ENCODE peak calls at places on chromosomes 13 and 19, in seven cellular contexts. One of them, this sample, is unnamed. For H3K27me3, the result is how much of the 10 kb centered on the place peaks cover.

GRCh38 chr13:47249296-47249695 is 352.4 kb upstream of the HTR2A start:
- DNase-seq in tibial nerve: no peak
- DNase-seq in SK-N-SH: no peak
- DNase-seq in stomach: no peak
- DNase-seq in HepG2: no peak
- DNase-seq in K562: no peak
- DNase-seq in H1: no peak
- DNase-seq in this sample: no peak

GRCh38 chr19:5093953-5094718 is 125.2 kb downstream of the KDM4B start:
- DNase-seq in tibial nerve: no peak
- DNase-seq in SK-N-SH: no peak
- DNase-seq in stomach: no peak
- DNase-seq in HepG2: no peak
- DNase-seq in K562: peak
- DNase-seq in H1: no peak
- DNase-seq in this sample: peak

GRCh38 chr19:56671613-56671994 is at the start of gene ZNF835:
- DNase-seq in tibial nerve: peak
- DNase-seq in SK-N-SH: peak
- DNase-seq in stomach: peak
- DNase-seq in HepG2: no peak
- DNase-seq in K562: no peak
- DNase-seq in H1: peak
- DNase-seq in this sample: peak

GRCh38 chr19:58317481-58318072 is 9.2 kb upstream of the ZSCAN22 start:
- DNase-seq in tibial nerve: no peak
- DNase-seq in SK-N-SH: no peak
- DNase-seq in stomach: no peak
- DNase-seq in HepG2: no peak
- DNase-seq in K562: peak
- DNase-seq in H1: no peak
- DNase-seq in this sample: no peak

GRCh38 chr19:41994521-41994971 is 516 bp upstream of the ATP1A3 start:
- DNase-seq in tibial nerve: no peak
- DNase-seq in SK-N-SH: peak
- DNase-seq in stomach: no peak
- DNase-seq in HepG2: no peak
- DNase-seq in K562: no peak
- DNase-seq in H1: no peak
- DNase-seq in this sample: no peak

GRCh38 chr13:95481051-95481775 is 71.3 kb upstream of the CLDN10 start:
- DNase-seq in tibial nerve: no peak
- DNase-seq in SK-N-SH: no peak
- DNase-seq in stomach: no peak
- DNase-seq in HepG2: no peak
- DNase-seq in K562: no peak
- DNase-seq in H1: no peak
- DNase-seq in this sample: no peak

GRCh38 chr13:51772105-51772455 is 31.9 kb downstream of the DHRS12 start:
- DNase-seq in tibial nerve: no peak
- DNase-seq in SK-N-SH: no peak
- DNase-seq in stomach: no peak
- DNase-seq in HepG2: no peak
- DNase-seq in K562: no peak
- DNase-seq in H1: no peak
- DNase-seq in this sample: no peak

GRCh38 chr19:3285647-3286176 is 61.3 kb downstream of the CELF5 start:
- DNase-seq in tibial nerve: no peak
- DNase-seq in SK-N-SH: peak
- DNase-seq in stomach: no peak
- DNase-seq in HepG2: peak
- DNase-seq in K562: peak
- DNase-seq in H1: peak
- DNase-seq in this sample: no peak

GRCh38 chr13:110307697-110308376 is 753 bp downstream of the COL4A2 start:
- DNase-seq in tibial nerve: no peak
- DNase-seq in SK-N-SH: no peak
- DNase-seq in stomach: no peak
- DNase-seq in HepG2: no peak
- DNase-seq in K562: no peak
- DNase-seq in H1: peak
- DNase-seq in this sample: peak

GRCh38 chr19:3365447-3366103 is 808 bp upstream of the NFIC start:
- DNase-seq in tibial nerve: no peak
- DNase-seq in SK-N-SH: peak
- DNase-seq in stomach: peak
- DNase-seq in HepG2: no peak
- DNase-seq in K562: no peak
- DNase-seq in H1: no peak
- DNase-seq in this sample: peak

GRCh38 chr19:39165857-39166256 is 30.9 kb upstream of the NCCRP1 start:
- DNase-seq in tibial nerve: no peak
- DNase-seq in SK-N-SH: no peak
- DNase-seq in stomach: no peak
- DNase-seq in HepG2: no peak
- DNase-seq in K562: no peak
- DNase-seq in H1: no peak
- DNase-seq in this sample: no peak

GRCh38 chr19:19495614-19496603 is 19.4 kb downstream of the TSSK6 start:
- DNase-seq in tibial nerve: no peak
- DNase-seq in SK-N-SH: no peak
- DNase-seq in stomach: no peak
- DNase-seq in HepG2: no peak
- DNase-seq in K562: no peak
- DNase-seq in H1: no peak
- DNase-seq in this sample: no peak

GRCh38 chr13:70941454-70941853 is 833.2 kb upstream of the KLHL1 start:
- DNase-seq in tibial nerve: no peak
- DNase-seq in SK-N-SH: no peak
- DNase-seq in stomach: no peak
- DNase-seq in HepG2: peak
- DNase-seq in K562: no peak
- DNase-seq in H1: no peak
- DNase-seq in this sample: no peak

GRCh38 chr13:83995930-83996329 is 113.7 kb upstream of the SLITRK1 start:
- DNase-seq in tibial nerve: no peak
- DNase-seq in SK-N-SH: no peak
- DNase-seq in stomach: no peak
- DNase-seq in HepG2: no peak
- DNase-seq in K562: no peak
- DNase-seq in H1: no peak
- DNase-seq in this sample: no peak

GRCh38 chr19:16605552-16605951 is 22.5 kb downstream of the MED26 start:
- DNase-seq in tibial nerve: no peak
- DNase-seq in SK-N-SH: peak
- DNase-seq in stomach: no peak
- DNase-seq in HepG2: no peak
- DNase-seq in K562: no peak
- DNase-seq in H1: no peak
- DNase-seq in this sample: no peak

GRCh38 chr19:47769534-47769933 is 9.0 kb upstream of the SELENOW start:
- DNase-seq in tibial nerve: no peak
- DNase-seq in SK-N-SH: no peak
- DNase-seq in stomach: no peak
- DNase-seq in HepG2: no peak
- DNase-seq in K562: no peak
- DNase-seq in H1: no peak
- DNase-seq in this sample: no peak
- TF ChIP-seq EP300 in tibial nerve: no peak
- TF ChIP-seq EP300 in SK-N-SH: no peak
- TF ChIP-seq EP300 in stomach: no peak
- TF ChIP-seq EP300 in HepG2: no peak
- TF ChIP-seq EP300 in K562: no peak
- TF ChIP-seq EP300 in H1: no peak
- TF ChIP-seq EP300 in this sample: no peak

GRCh38 chr19:55145241-55145640 is 3.8 kb downstream of the TNNT1 start:
- DNase-seq in tibial nerve: no peak
- DNase-seq in SK-N-SH: no peak
- DNase-seq in stomach: no peak
- DNase-seq in HepG2: no peak
- DNase-seq in K562: peak
- DNase-seq in H1: no peak
- DNase-seq in this sample: no peak

GRCh38 chr19:55149078-55150003 is at the start of gene TNNT1:
- DNase-seq in tibial nerve: no peak
- DNase-seq in SK-N-SH: peak
- DNase-seq in stomach: no peak
- DNase-seq in HepG2: no peak
- DNase-seq in K562: peak
- DNase-seq in H1: no peak
- DNase-seq in this sample: no peak

GRCh38 chr19:55147408-55148251 is 1.4 kb downstream of the TNNT1 start:
- DNase-seq in tibial nerve: no peak
- DNase-seq in SK-N-SH: peak
- DNase-seq in stomach: no peak
- DNase-seq in HepG2: no peak
- DNase-seq in K562: peak
- DNase-seq in H1: peak
- DNase-seq in this sample: no peak

GRCh38 chr19:55146648-55147218 is 2.3 kb downstream of the TNNT1 start:
- DNase-seq in tibial nerve: no peak
- DNase-seq in SK-N-SH: peak
- DNase-seq in stomach: no peak
- DNase-seq in HepG2: peak
- DNase-seq in K562: peak
- DNase-seq in H1: peak
- DNase-seq in this sample: no peak

DNA sequence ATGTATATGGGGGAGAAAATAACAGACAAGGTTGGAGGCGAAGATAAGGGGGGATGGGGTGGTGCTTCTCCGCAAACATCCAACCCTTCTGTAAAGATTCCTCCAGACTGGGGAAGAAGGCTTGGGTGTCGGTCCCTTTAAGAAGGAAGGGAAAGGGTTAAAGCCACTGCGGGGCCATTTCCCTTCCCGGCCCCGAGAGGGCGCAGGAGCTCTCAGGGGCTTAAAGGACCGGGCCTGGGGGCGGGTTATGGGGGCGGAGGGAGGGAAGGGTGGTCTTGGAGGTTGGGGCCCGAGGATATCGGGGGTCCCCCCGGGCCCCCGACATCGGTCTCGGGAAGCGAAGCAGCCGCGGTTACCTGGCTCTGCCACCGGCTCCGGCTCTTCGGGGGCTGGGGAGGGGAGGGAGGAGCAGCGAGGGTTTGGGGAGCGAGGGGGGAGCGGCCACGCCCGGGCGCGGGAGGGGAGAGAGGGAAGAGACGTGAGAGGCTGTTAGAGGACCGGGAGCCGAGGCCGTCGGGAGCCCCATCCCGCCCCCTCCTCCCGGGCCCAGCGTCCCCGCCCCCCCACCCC is 2.8 kb downstream of the TNNT1 start:
- DNase-seq in tibial nerve: no peak
- DNase-seq in SK-N-SH: peak
- DNase-seq in stomach: no peak
- DNase-seq in HepG2: no peak
- DNase-seq in K562: peak
- DNase-seq in H1: peak
- DNase-seq in this sample: no peak
- H3K27me3 ChIP-seq in tibial nerve: under half
- H3K27me3 ChIP-seq in SK-N-SH: under half
- H3K27me3 ChIP-seq in stomach: half or more
- H3K27me3 ChIP-seq in HepG2: under half
- H3K27me3 ChIP-seq in K562: under half
- H3K27me3 ChIP-seq in H1: under half
- H3K27me3 ChIP-seq in this sample: under half

DNA sequence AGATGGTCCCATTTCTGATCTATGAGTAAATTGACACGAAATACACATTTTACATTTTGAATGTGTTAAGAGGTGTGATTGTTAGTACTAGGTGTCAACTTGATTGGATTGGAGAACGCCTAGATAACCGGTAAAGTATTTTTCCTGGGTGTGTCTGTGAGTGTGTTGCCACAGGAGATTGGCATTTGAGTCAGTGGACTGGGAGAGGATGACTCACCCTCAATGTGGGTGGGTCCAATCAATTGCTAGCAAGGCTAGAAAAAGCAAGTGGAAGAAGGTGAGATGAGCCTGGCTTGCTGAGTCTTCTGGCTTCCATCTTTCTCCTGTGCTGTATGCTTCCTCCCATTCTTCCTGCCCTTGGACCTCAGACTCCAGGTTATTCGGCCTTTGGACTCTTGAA is 960.7 kb upstream of the PCDH9 start:
- DNase-seq in tibial nerve: no peak
- DNase-seq in SK-N-SH: no peak
- DNase-seq in stomach: no peak
- DNase-seq in HepG2: peak
- DNase-seq in K562: no peak
- DNase-seq in H1: no peak
- DNase-seq in this sample: no peak
- H3K27ac ChIP-seq in tibial nerve: no peak
- H3K27ac ChIP-seq in SK-N-SH: no peak
- H3K27ac ChIP-seq in stomach: no peak
- H3K27ac ChIP-seq in HepG2: no peak
- H3K27ac ChIP-seq in K562: no peak
- H3K27ac ChIP-seq in H1: no peak
- H3K27ac ChIP-seq in this sample: no peak

GRCh38 chr13:31105020-31105800 is 56.5 kb downstream of the HSPH1 start:
- DNase-seq in tibial nerve: no peak
- DNase-seq in SK-N-SH: no peak
- DNase-seq in stomach: no peak
- DNase-seq in HepG2: no peak
- DNase-seq in K562: no peak
- DNase-seq in H1: no peak
- DNase-seq in this sample: no peak

GRCh38 chr13:31100721-31101120 is 61.0 kb downstream of the HSPH1 start:
- DNase-seq in tibial nerve: no peak
- DNase-seq in SK-N-SH: no peak
- DNase-seq in stomach: no peak
- DNase-seq in HepG2: no peak
- DNase-seq in K562: no peak
- DNase-seq in H1: no peak
- DNase-seq in this sample: no peak

GRCh38 chr13:31105856-31106255 is 55.8 kb downstream of the HSPH1 start:
- DNase-seq in tibial nerve: no peak
- DNase-seq in SK-N-SH: no peak
- DNase-seq in stomach: no peak
- DNase-seq in HepG2: no peak
- DNase-seq in K562: no peak
- DNase-seq in H1: no peak
- DNase-seq in this sample: no peak

GRCh38 chr13:31096624-31097302 is 64.9 kb downstream of the HSPH1 start:
- DNase-seq in tibial nerve: no peak
- DNase-seq in SK-N-SH: no peak
- DNase-seq in stomach: peak
- DNase-seq in HepG2: no peak
- DNase-seq in K562: no peak
- DNase-seq in H1: no peak
- DNase-seq in this sample: no peak

DNA sequence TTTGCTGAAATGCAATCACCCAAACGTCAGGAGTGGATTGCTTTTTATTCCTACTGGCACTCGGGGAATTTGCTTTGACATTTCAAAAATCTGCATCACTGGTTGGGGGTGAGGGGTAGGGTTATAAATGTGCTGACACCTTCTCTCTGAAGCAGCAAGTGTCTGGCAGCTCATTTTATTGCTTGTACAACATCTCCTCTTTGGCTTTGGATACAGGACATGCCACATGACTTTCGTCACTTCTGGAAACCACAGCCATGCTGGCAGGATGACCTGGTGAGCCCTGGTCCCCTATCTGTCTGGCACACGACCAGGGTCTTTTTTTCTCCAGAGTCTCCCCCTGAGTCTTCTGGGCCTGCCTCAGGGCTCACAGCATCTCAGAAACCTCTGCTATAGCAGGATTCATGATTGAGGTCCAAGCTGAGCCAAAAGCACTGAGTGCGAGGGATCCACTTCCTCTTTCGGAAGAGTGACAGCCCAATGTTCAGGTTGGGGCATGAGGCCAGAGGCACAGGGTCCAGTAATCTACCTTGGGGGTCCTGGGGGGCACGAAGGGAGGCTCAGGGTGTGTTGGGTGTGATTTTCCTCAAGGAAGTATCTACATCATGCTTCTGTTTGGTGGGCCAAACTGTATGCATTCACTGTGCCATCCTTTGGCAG is 60.1 kb downstream of the HSPH1 start:
- DNase-seq in tibial nerve: no peak
- DNase-seq in SK-N-SH: no peak
- DNase-seq in stomach: no peak
- DNase-seq in HepG2: no peak
- DNase-seq in K562: no peak
- DNase-seq in H1: no peak
- DNase-seq in this sample: no peak
- TF ChIP-seq EP300 in tibial nerve: no peak
- TF ChIP-seq EP300 in SK-N-SH: no peak
- TF ChIP-seq EP300 in stomach: no peak
- TF ChIP-seq EP300 in HepG2: no peak
- TF ChIP-seq EP300 in K562: no peak
- TF ChIP-seq EP300 in H1: no peak
- TF ChIP-seq EP300 in this sample: no peak